ENCODE peak calls at places on chromosome 13, in six cellular contexts. V, B, T, R, F and S are unnamed samples.

GRCh38 chr13:96650301-96650886 is 343.9 kb downstream of the OXGR1 start:
- DNase-seq in T (no peak), B (no peak), F (no peak), R (peak; percentile 86), V (no peak), S (no peak)

GRCh38 chr13:75226755-75227435 is 255.1 kb downstream of the TBC1D4 start:
- DNase-seq in T (no peak), R (peak; percentile 88), B (no peak), V (no peak), F (no peak), S (no peak)

GRCh38 chr13:61884830-61885229 is 469.2 kb upstream of the PCDH20 start:
- DNase-seq in R (no peak), T (no peak), F (no peak), B (no peak), V (no peak), S (no peak)

GRCh38 chr13:53200498-53201453 is 172.2 kb downstream of the OLFM4 start:
- DNase-seq in V (no peak), F (peak; percentile 23), R (no peak), B (peak; percentile 48), T (peak; percentile 83), S (peak; percentile 41)

GRCh38 chr13:43911283-43911682 is 31.6 kb downstream of the LACC1 start:
- DNase-seq in F (no peak), R (no peak), V (no peak), B (no peak), T (no peak), S (no peak)

GRCh38 chr13:27372896-27373295 is 51.5 kb upstream of the GTF3A start:
- DNase-seq in V (no peak), R (no peak), B (no peak), T (peak; percentile 91), F (no peak), S (no peak)

GRCh38 chr13:79907527-79907926 is 426.6 kb downstream of the NDFIP2 start:
- DNase-seq in B (no peak), F (no peak), T (no peak), R (no peak), V (no peak), S (no peak)

GRCh38 chr13:80338781-80339577 is 1.9 kb downstream of the SPRY2 start:
- DNase-seq in R (peak; percentile 71), V (peak; percentile 59), B (peak; percentile 75), T (peak; percentile 78), F (peak; percentile 76), S (peak; percentile 89)

GRCh38 chr13:20351279-20352022 is 119.3 kb upstream of the GJB6 start:
- DNase-seq in T (peak; percentile 17), F (no peak), R (peak; percentile 91), B (no peak), V (no peak), S (no peak)

GRCh38 chr13:73168226-73168992 is 109.6 kb downstream of the KLF5 start:
- DNase-seq in V (no peak), R (peak; percentile 79), B (no peak), F (no peak), T (no peak), S (no peak)

GRCh38 chr13:107203146-107203847 is 635.4 kb upstream of the ARGLU1 start:
- DNase-seq in V (no peak), R (no peak), T (peak; percentile 13), F (no peak), B (no peak), S (no peak)

GRCh38 chr13:73715910-73716257 is 418.3 kb downstream of the KLF12 start:
- DNase-seq in T (no peak), V (no peak), B (no peak), R (peak; percentile 75), F (no peak), S (no peak)

GRCh38 chr13:28597641-28598040 is 61.3 kb upstream of the POMP start:
- DNase-seq in T (no peak), B (no peak), F (no peak), V (no peak), R (no peak), S (no peak)

GRCh38 chr13:113792236-113792770 is 33.3 kb downstream of the TMEM255B start:
- DNase-seq in R (no peak), B (no peak), T (no peak), F (no peak), V (no peak), S (no peak)

GRCh38 chr13:112799394-112799793 is 109.6 kb downstream of the ATP11A start:
- DNase-seq in T (no peak), R (no peak), F (no peak), B (no peak), V (no peak), S (no peak)

GRCh38 chr13:52034616-52035226 is 10.2 kb downstream of the UTP14C start:
- DNase-seq in V (no peak), T (no peak), R (no peak), B (no peak), F (no peak), S (no peak)

GRCh38 chr13:110554227-110554836 is 7.2 kb downstream of the RAB20 start:
- DNase-seq in F (no peak), T (no peak), R (no peak), V (no peak), B (no peak), S (no peak)
- H3K27ac ChIP-seq in F (no peak overlapping the region), T (peak overlapping the region; percentile 86), R (no peak overlapping the region), V (no peak overlapping the region), B (no peak overlapping the region), S (no peak overlapping the region)

DNA sequence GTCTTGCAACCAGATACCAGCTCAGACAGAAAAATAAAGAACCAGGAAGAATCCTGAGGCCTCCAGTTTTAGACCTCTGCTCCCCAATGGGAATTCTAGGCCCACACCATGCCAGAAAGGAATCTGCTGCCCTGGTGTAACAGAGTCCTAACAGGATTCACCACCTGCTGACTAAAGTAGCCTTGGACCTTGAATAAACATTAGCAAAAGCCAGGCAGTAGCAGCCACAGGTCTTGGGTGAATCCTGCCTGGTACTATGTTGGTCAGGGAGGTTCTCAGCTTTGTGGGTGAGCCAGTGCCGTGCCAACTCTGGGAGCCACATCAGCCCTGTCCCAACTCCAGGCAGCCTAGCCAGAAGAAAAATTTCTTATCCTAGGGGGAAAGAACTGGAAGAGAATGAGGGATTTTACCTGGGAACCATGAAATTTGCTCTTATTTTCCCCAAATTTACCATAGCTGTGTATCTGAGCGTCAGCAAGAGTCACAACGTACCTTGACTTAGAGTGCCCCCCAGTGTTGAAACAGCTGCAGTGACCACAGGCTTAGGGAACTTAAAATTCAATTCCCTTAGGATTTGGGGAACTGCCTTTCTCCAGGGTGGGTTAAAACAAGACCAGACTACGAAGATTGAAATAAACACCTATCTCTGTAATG is 1895.6 kb upstream of the PRR20A start:
- DNase-seq in V (no peak), F (no peak), R (no peak), B (no peak), T (peak; percentile 12), S (no peak)
- TF ChIP-seq CTCF in V (no peak), F (no peak), R (peak; percentile 29), B (no peak), T (peak; percentile 15), S (no peak)

GRCh38 chr13:77479326-77479725 is 56.2 kb upstream of the SCEL start:
- DNase-seq in B (no peak), V (no peak), T (no peak), F (no peak), R (no peak), S (no peak)
- H3K27ac ChIP-seq in B (no peak overlapping the region), V (no peak overlapping the region), T (no peak overlapping the region), F (no peak overlapping the region), R (no peak overlapping the region), S (no peak overlapping the region)

DNA sequence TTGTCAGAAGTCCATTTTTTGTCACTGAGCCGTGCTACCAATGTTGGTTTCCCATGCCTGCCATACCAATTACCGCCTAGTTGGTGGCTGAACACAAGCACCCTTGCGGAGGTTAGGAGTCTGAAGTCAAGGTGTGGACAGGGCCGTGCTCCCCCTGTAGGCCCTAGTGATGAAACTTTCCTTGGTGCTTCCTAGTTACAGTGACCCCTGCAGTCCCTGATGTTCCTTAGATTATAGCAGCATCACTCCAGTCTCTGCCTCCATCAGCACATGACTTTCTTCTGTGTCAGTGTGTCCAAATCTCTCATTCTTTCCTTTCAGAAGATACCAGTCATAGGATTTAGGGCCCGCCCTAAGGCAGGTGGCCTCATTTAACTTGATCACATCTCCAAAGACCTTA is 99.0 kb downstream of the MYO16 start:
- DNase-seq in R (no peak), V (no peak), T (no peak), F (no peak), B (no peak), S (no peak)
- TF ChIP-seq CTCF in R (no peak), V (no peak), T (no peak), F (no peak), B (no peak), S (no peak)

GRCh38 chr13:32905063-32905863 is 111.0 kb upstream of the KL start:
- DNase-seq in T (no peak), V (no peak), F (no peak), B (no peak), R (peak; percentile 33), S (no peak)
- H3K27ac ChIP-seq in T (no peak overlapping the region), V (peak overlapping the region; percentile 9), F (peak overlapping the region; percentile 80), B (peak overlapping the region; percentile 43), R (no peak overlapping the region), S (no peak overlapping the region)

DNA sequence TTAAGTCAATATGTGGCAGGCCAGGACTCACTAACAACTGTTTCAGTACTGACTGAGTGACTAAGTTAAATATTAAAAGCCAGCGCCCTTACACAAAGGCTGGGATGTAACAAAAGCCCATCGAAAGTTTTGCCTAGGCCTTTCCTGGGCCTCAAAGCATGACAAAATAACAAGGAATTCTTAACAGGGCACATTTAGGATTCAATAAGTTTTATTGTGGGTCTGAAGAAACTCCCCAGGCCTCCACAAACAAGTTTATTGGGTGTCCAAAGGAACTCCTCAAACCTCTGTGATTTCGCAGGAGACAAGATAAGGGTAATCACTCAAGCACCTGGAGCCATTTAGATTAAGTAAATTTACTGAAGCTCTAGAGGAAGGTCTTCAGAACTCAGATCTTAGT is 130.7 kb upstream of the SGCG start:
- DNase-seq in F (no peak), R (no peak), B (no peak), V (no peak), T (no peak), S (no peak)
- TF ChIP-seq CTCF in F (no peak), R (no peak), B (no peak), V (no peak), T (no peak), S (no peak)